ENCODE peak calls at places on chromosomes 11 and 22, in five cellular contexts. G, M, U, R and X are unnamed samples.

GRCh38 chr11:131591051-131591461 is 220.6 kb downstream of the NTM start:
- DNase-seq in U (no peak), G (no peak), M (no peak), R (no peak), X (no peak)

GRCh38 chr11:83521647-83522596 is 235.8 kb upstream of the CCDC90B start:
- DNase-seq in G (peak), U (no peak), R (no peak), M (peak), X (peak)

GRCh38 chr11:130523609-130524008 is 75.2 kb downstream of the ADAMTS15 start:
- DNase-seq in R (no peak), G (no peak), M (no peak), U (no peak), X (no peak)

GRCh38 chr11:19039409-19039808 is 21.1 kb downstream of the MRGPRX2 start:
- DNase-seq in M (no peak), G (no peak), R (no peak), U (no peak), X (no peak)

GRCh38 chr22:39914584-39914983 is 13.7 kb downstream of the GRAP2 start:
- DNase-seq in G (no peak), R (no peak), U (no peak), M (no peak), X (no peak)

GRCh38 chr11:6251120-6251733 is 8.4 kb upstream of the CCKBR start:
- DNase-seq in M (peak), U (peak), R (no peak), G (peak), X (peak)

GRCh38 chr11:115191761-115192160 is 312.5 kb downstream of the CADM1 start:
- DNase-seq in U (no peak), R (no peak), G (peak), M (no peak), X (no peak)

GRCh38 chr11:27697679-27698275 is 2.5 kb downstream of the BDNF start:
- DNase-seq in G (no peak), M (no peak), U (no peak), R (no peak), X (no peak)

GRCh38 chr22:32534252-32535215 is 59.9 kb downstream of the FBXO7 start:
- DNase-seq in M (no peak), U (no peak), G (peak), R (no peak), X (no peak)

GRCh38 chr22:31229402-31230140 is 17.5 kb downstream of the LIMK2 start:
- DNase-seq in U (no peak), M (peak), G (no peak), R (no peak), X (no peak)

GRCh38 chr11:109236696-109237095 is 185.3 kb upstream of the C11orf87 start:
- DNase-seq in M (no peak), R (no peak), U (no peak), G (no peak), X (no peak)

GRCh38 chr22:49476176-49476575 is 351.5 kb downstream of the BRD1 start:
- DNase-seq in R (no peak), M (no peak), G (no peak), U (no peak), X (no peak)

GRCh38 chr11:65911682-65912568 is 6.9 kb downstream of the C11orf68 start:
- DNase-seq in M (peak), G (no peak), U (peak), R (no peak), X (peak)

GRCh38 chr22:22129387-22129786 is 115.2 kb upstream of the VPREB1 start:
- DNase-seq in R (no peak), M (no peak), G (no peak), U (no peak), X (no peak)

GRCh38 chr11:844693-845644 is 2.3 kb downstream of the TSPAN4 start:
- DNase-seq in G (peak), U (peak), M (peak), R (no peak), X (peak)

GRCh38 chr11:45798793-45799441 is 6.0 kb upstream of the SLC35C1 start:
- DNase-seq in U (no peak), M (no peak), G (peak), R (no peak), X (no peak)

GRCh38 chr11:65013692-65014145 is 241 bp upstream of the ARL2 start:
- DNase-seq in U (peak), G (no peak), M (peak), R (peak), X (peak)

GRCh38 chr11:61963282-61964057 is 4.0 kb downstream of the FTH1 start:
- DNase-seq in M (no peak), G (no peak), R (peak), U (no peak), X (no peak)

GRCh38 chr11:11230802-11231562 is 122.1 kb downstream of the CSNK2A3 start:
- DNase-seq in G (peak), R (peak), M (peak), U (peak), X (peak)

GRCh38 chr11:29389793-29390192 is 627.0 kb downstream of the KCNA4 start:
- DNase-seq in M (no peak), R (no peak), G (no peak), U (no peak), X (no peak)

GRCh38 chr11:73311394-73311869 is 3.4 kb downstream of the ARHGEF17 start:
- DNase-seq in M (no peak), R (no peak), G (no peak), U (no peak), X (no peak)

GRCh38 chr11:2582958-2583604 is 116.7 kb downstream of the KCNQ1OT1 start:
- DNase-seq in R (no peak), M (no peak), G (no peak), U (no peak), X (no peak)

GRCh38 chr11:2584434-2584811 is 115.4 kb downstream of the KCNQ1OT1 start:
- DNase-seq in M (no peak), U (no peak), G (no peak), R (no peak), X (no peak)

GRCh38 chr11:2582436-2582931 is 117.3 kb downstream of the KCNQ1OT1 start:
- DNase-seq in M (peak), G (no peak), R (no peak), U (no peak), X (no peak)

GRCh38 chr11:2584812-2585565 is 114.8 kb downstream of the KCNQ1OT1 start:
- DNase-seq in R (no peak), G (no peak), M (peak), U (no peak), X (no peak)

GRCh38 chr11:2583605-2583958 is 116.2 kb downstream of the KCNQ1OT1 start:
- DNase-seq in M (peak), G (no peak), U (no peak), R (no peak), X (no peak)
- TF ChIP-seq FOXM1 in M (no peak), G (no peak), U (no peak), R (no peak), X (no peak)

GRCh38 chr11:47551086-47551485 is 1.8 kb downstream of the CELF1 start:
- DNase-seq in R (no peak), G (peak), M (peak), U (peak), X (peak)

GRCh38 chr11:47550288-47551052 is 2.5 kb downstream of the CELF1 start:
- DNase-seq in M (no peak), G (no peak), U (no peak), R (no peak), X (no peak)

GRCh38 chr11:47552581-47553416 is at the start of gene CELF1:
- DNase-seq in R (peak), M (peak), G (peak), U (peak), X (peak)

GRCh38 chr11:47553417-47553746 is 450 bp upstream of the CELF1 start:
- DNase-seq in M (no peak), G (no peak), R (no peak), U (no peak), X (no peak)

DNA sequence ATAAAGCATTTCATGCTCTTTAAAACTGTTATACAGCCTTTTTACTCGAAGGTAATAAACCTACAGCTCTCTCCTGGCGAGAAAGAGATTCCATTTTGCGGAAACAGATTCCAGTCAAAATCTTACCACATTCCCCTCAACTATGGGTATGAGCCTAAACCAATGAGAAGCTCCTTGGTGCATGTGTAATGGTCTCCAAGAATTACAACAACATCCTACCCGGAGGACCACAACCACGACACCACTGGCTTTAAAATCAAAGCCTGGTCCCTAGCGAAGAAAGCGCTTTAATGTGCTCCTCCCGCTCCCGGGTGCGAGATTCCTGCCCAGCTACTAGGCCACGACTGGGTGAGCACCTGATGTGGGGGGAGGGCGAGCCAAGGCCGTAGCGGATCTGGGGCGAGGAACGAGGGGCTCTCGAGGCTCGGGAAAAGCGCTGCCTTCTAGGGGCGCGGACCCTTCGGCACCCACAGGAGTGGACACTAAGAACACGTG is 799 bp downstream of the CELF1 start:
- DNase-seq in G (peak), M (peak), U (no peak), R (no peak), X (no peak)
- TF ChIP-seq FOXM1 in G (no peak), M (no peak), U (no peak), R (no peak), X (no peak)

GRCh38 chr11:13963169-13963948 is 836 bp downstream of the SPON1 start:
- DNase-seq in R (no peak), G (no peak), M (peak), U (no peak), X (peak)

GRCh38 chr11:13966486-13966885 is 4.0 kb downstream of the SPON1 start:
- DNase-seq in R (no peak), U (no peak), G (no peak), M (no peak), X (no peak)

GRCh38 chr11:13964771-13965074 is 2.2 kb downstream of the SPON1 start:
- DNase-seq in U (no peak), G (no peak), M (no peak), R (no peak), X (no peak)

GRCh38 chr11:13963949-13964770 is 1.6 kb downstream of the SPON1 start:
- DNase-seq in U (no peak), G (no peak), M (peak), R (no peak), X (no peak)

GRCh38 chr11:13965337-13965736 is 2.8 kb downstream of the SPON1 start:
- DNase-seq in G (peak), U (no peak), R (no peak), M (no peak), X (no peak)
- TF ChIP-seq FOXM1 in G (no peak), U (no peak), R (no peak), M (no peak), X (no peak)

GRCh38 chr11:36493332-36493731 is 16.7 kb downstream of the TRAF6 start:
- DNase-seq in M (no peak), U (no peak), R (no peak), G (no peak), X (no peak)

GRCh38 chr11:36487619-36488018 is 22.5 kb downstream of the TRAF6 start:
- DNase-seq in R (no peak), U (no peak), M (no peak), G (no peak), X (no peak)

GRCh38 chr11:36488096-36488495 is 22.0 kb downstream of the TRAF6 start:
- DNase-seq in G (no peak), R (no peak), M (no peak), U (no peak), X (no peak)

GRCh38 chr11:36490026-36490806 is 19.9 kb downstream of the TRAF6 start:
- DNase-seq in R (no peak), U (no peak), M (no peak), G (no peak), X (no peak)

DNA sequence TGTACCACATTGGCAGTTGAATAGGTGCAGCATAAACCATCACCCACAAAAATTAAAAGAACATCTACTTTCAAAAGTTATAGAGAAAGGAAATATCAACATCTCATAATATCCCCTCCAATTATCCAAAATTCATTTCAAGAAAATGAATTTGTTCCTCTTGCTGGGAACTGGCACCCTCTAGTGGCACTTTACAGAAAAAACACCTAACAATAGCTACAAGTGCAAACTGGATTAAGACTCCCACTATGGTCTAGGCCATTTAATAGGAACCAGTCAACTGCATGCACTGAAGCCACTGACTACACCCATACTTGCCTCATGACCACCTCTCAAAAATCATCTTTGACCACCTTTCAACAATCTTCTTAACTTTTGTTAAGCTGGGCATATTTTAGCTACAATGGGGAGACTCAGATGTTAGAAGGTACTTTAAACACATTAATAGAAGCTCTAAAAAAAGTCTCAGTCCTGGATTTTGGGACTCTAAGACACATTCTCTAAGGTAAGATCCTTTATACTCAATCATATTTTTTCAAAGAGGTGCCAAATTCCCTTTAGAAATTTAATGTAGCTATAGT is 17.3 kb downstream of the TRAF6 start:
- DNase-seq in G (peak), R (no peak), U (peak), M (peak), X (peak)
- TF ChIP-seq FOXM1 in G (no peak), R (no peak), U (no peak), M (no peak), X (no peak)

DNA sequence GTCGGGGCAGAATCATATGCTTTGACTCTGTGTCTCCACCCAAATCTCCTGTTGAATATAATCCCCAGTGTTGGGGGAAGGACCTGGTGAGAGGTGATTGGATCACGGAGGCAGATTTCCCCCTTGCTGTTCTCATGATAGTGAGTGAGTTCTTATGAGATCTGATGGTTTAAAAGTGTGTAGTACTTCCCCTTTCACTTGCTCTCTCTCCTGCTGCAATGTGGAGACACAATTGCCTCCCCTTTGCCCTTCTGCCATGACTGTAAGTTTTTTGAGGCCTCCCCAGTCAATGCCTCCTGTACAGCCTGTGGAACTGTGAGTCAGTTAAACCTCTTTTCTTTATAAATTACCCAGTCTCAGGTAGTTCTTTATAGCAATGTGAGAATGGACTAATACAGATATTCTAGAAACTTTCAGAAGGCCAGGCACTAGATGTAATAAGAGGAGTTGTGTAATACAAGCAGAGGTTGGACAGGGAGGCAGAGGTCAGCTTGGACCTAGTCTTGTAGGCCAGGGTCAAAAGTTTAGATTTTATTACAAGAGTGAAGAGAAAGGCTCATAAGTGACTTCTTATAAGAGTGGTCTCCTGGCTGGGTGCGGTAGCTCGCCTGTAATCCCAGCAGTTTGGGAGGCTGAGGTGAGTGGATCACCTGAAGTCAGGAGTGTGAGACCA is 9.3 kb upstream of the SERPING1 start:
- DNase-seq in U (no peak), M (no peak), G (no peak), R (no peak), X (no peak)
- TF ChIP-seq FOXM1 in U (no peak), M (no peak), G (no peak), R (no peak), X (no peak)